ENCODE peak calls at places on chromosomes 13 and 19, in eight cellular contexts. M is fibroblast of lung, U is PC-3, B is DND-41, W is GM23248, E is neural progenitor cell, S is endothelial cell of umbilical vein, P is keratinocyte. X is an unnamed sample.

GRCh38 chr19:8592231-8593009 is 15.2 kb upstream of the MYO1F start:
- DNase-seq in W (peak; percentile 100), B (peak; percentile 26), P (no peak), U (peak; percentile 33), M (peak; percentile 92), E (peak; percentile 100), S (peak; percentile 86), X (peak; percentile 86)

GRCh38 chr19:57099199-57099661 is 20.6 kb upstream of the USP29 start:
- DNase-seq in M (peak; percentile 38), W (peak; percentile 86), B (peak; percentile 36), U (peak; percentile 71), P (no peak), E (peak; percentile 55), S (no peak), X (peak; percentile 10)

GRCh38 chr13:81480634-81481033 is 1139.7 kb upstream of the SPRY2 start:
- DNase-seq in U (peak; percentile 7), P (no peak), W (no peak), E (no peak), B (no peak), M (no peak), S (no peak), X (no peak)

GRCh38 chr19:10018219-10018618 is 4.9 kb downstream of the RDH8 start:
- DNase-seq in U (peak; percentile 60), B (no peak), P (no peak), E (no peak), M (peak; percentile 36), S (no peak), W (peak; percentile 84), X (peak; percentile 37)

GRCh38 chr13:109778102-109778542 is 8.3 kb downstream of the IRS2 start:
- DNase-seq in P (no peak), W (peak; percentile 31), S (peak; percentile 35), U (peak; percentile 56), E (peak; percentile 29), B (no peak), M (no peak), X (peak; percentile 71)

GRCh38 chr13:65744761-65745160 is 1485.4 kb downstream of the PCDH9 start:
- DNase-seq in M (peak; percentile 95), B (no peak), E (no peak), W (no peak), P (no peak), S (no peak), U (no peak), X (peak; percentile 62)

GRCh38 chr19:56720281-56720680 is 48.7 kb upstream of the ZNF835 start:
- DNase-seq in B (no peak), P (no peak), U (no peak), E (no peak), M (no peak), W (no peak), S (no peak), X (no peak)

GRCh38 chr13:109818136-109818535 is 31.8 kb upstream of the IRS2 start:
- DNase-seq in U (no peak), M (no peak), S (no peak), B (peak; percentile 19), E (no peak), W (no peak), P (no peak), X (no peak)

GRCh38 chr13:40401911-40402776 is 264.3 kb downstream of the FOXO1 start:
- DNase-seq in E (no peak), B (no peak), M (peak; percentile 99), U (peak; percentile 89), P (no peak), S (peak; percentile 93), W (peak; percentile 96), X (peak; percentile 96)

GRCh38 chr13:27203854-27204253 is 32.2 kb upstream of the USP12 start:
- DNase-seq in S (peak; percentile 41), M (peak; percentile 41), U (peak; percentile 29), E (no peak), B (no peak), P (no peak), W (peak; percentile 39), X (no peak)

GRCh38 chr13:41639955-41640780 is 182.8 kb downstream of the RGCC start:
- DNase-seq in U (no peak), E (no peak), P (no peak), B (no peak), S (peak; percentile 36), M (peak; percentile 36), W (peak; percentile 13), X (no peak)

GRCh38 chr19:33879818-33880575 is 83.3 kb downstream of the KCTD15 start:
- DNase-seq in M (no peak), B (no peak), U (no peak), E (no peak), S (peak; percentile 13), W (no peak), P (no peak), X (no peak)

GRCh38 chr19:33888665-33889064 is 92.0 kb downstream of the KCTD15 start:
- DNase-seq in B (no peak), S (no peak), W (no peak), P (no peak), E (no peak), M (no peak), U (no peak), X (no peak)

GRCh38 chr19:33887891-33888290 is 91.2 kb downstream of the KCTD15 start:
- DNase-seq in S (no peak), E (no peak), U (no peak), M (no peak), W (no peak), P (no peak), B (no peak), X (no peak)

GRCh38 chr19:33878912-33879810 is 82.5 kb downstream of the KCTD15 start:
- DNase-seq in U (no peak), M (no peak), P (no peak), E (no peak), S (no peak), W (no peak), B (no peak), X (no peak)

GRCh38 chr19:33883869-33884519 is 87.3 kb downstream of the KCTD15 start:
- DNase-seq in W (no peak), U (peak; percentile 3), M (no peak), S (peak; percentile 93), P (no peak), B (no peak), E (peak; percentile 21), X (no peak)
- H3K27ac ChIP-seq in W (no peak overlapping the region), U (no peak overlapping the region), M (no peak overlapping the region), S (peak overlapping the region; percentile 84), P (no peak overlapping the region), B (no peak overlapping the region), E (no peak overlapping the region), X (no peak overlapping the region)

GRCh38 chr19:31378404-31378803 is 29.2 kb upstream of the TSHZ3 start:
- DNase-seq in U (peak; percentile 59), B (no peak), W (peak; percentile 90), P (no peak), E (no peak), M (peak; percentile 97), S (no peak), X (peak; percentile 98)
- H3K9ac ChIP-seq in U (no peak overlapping the region), B (no peak overlapping the region), W (no peak overlapping the region), P (no peak overlapping the region), E (no peak overlapping the region), M (no peak overlapping the region), S (no peak overlapping the region), X (no peak overlapping the region)

GRCh38 chr19:29122185-29122584 is 90.8 kb downstream of the UQCRFS1 start:
- DNase-seq in S (no peak), E (no peak), B (no peak), M (no peak), P (no peak), U (no peak), W (no peak), X (no peak)
- TF ChIP-seq EZH2 in S (no peak), E (no peak), B (no peak), M (no peak), P (no peak), U (no peak), W (no peak), X (no peak)

GRCh38 chr19:1469200-1469935 is 9.6 kb downstream of the C19orf25 start:
- DNase-seq in W (peak; percentile 59), P (no peak), M (no peak), U (peak; percentile 45), B (no peak), S (no peak), E (peak; percentile 73), X (no peak)
- H3K27ac ChIP-seq in W (no peak overlapping the region), P (no peak overlapping the region), M (no peak overlapping the region), U (no peak overlapping the region), B (no peak overlapping the region), S (no peak overlapping the region), E (no peak overlapping the region), X (no peak overlapping the region)

GRCh38 chr19:40524655-40525054 is 52.0 kb upstream of the SHKBP1 start:
- DNase-seq in W (no peak), P (no peak), M (no peak), E (no peak), B (no peak), U (no peak), S (no peak), X (no peak)

GRCh38 chr19:40521276-40521675 is 54.5 kb downstream of the SPTBN4 start:
- DNase-seq in E (no peak), P (no peak), M (peak; percentile 42), U (peak; percentile 23), W (peak; percentile 38), S (no peak), B (peak; percentile 16), X (no peak)

GRCh38 chr19:40525234-40526051 is 51.2 kb upstream of the SHKBP1 start:
- DNase-seq in P (no peak), S (no peak), M (no peak), W (no peak), B (no peak), E (no peak), U (no peak), X (no peak)

GRCh38 chr19:40524133-40524549 is 52.5 kb upstream of the SHKBP1 start:
- DNase-seq in B (no peak), U (no peak), M (no peak), W (peak; percentile 13), E (no peak), S (no peak), P (no peak), X (no peak)

DNA sequence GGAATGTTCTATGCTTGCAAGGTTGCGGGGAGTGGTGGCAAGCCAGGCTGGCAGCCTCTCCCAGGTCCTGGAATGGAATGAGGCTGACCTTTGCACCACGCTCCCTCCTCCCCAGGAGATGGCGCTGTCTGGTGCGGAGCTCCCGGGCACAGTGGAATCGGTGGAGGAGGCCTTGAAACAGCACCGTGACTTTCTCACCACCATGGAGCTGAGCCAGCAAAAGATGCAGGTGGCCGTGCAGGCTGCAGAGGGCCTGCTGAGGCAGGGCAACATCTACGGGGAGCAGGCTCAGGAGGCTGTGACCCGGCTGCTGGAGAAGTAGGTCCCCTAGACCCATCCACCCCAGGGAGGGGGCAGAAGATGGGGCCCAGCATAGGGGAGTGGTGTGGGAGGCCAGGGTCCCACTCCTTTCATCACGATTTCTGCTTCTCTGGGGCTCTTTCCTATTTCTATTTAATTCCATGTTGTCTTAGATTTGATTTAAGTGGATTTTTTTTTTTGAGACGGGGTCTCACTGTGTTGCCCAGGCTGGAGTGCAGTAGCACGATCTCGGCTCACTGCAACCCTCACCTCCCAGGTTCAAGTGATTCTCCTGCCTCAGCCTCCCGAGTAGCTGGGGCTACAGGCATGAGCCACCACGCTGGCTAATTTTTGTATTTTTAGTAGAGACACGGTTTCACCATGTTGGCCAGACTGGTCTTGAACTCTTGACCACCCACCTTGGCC is 53.2 kb upstream of the SHKBP1 start:
- DNase-seq in M (peak; percentile 37), S (peak; percentile 49), P (no peak), W (peak; percentile 78), U (peak; percentile 66), E (peak; percentile 83), B (peak; percentile 56), X (peak; percentile 22)
- H3K9ac ChIP-seq in M (no peak overlapping the region), S (no peak overlapping the region), P (no peak overlapping the region), W (no peak overlapping the region), U (no peak overlapping the region), E (no peak overlapping the region), B (no peak overlapping the region), X (no peak overlapping the region)